ENCODE peak calls at places on chromosomes 13 and 19, in five cellular contexts. Z, N, D, Y and T are unnamed samples.

GRCh38 chr19:4328243-4328990 is 10.2 kb downstream of the STAP2 start:
- DNase-seq in Z (peak; percentile 97), N (peak; percentile 95), D (peak; percentile 39), Y (peak; percentile 98), T (peak; percentile 96)

GRCh38 chr19:48279747-48280146 is 9.9 kb downstream of the ZNF114 start:
- DNase-seq in Z (no peak), N (no peak), D (no peak), Y (no peak), T (no peak)

GRCh38 chr13:73069206-73069815 is 10.5 kb downstream of the KLF5 start:
- DNase-seq in Z (no peak), N (no peak), D (no peak), Y (no peak), T (no peak)

GRCh38 chr13:28623782-28624706 is 34.9 kb upstream of the POMP start:
- DNase-seq in Z (no peak), N (no peak), D (no peak), Y (no peak), T (no peak)

GRCh38 chr19:35513975-35514809 is 743 bp upstream of the DMKN start:
- DNase-seq in Z (no peak), N (no peak), D (peak; percentile 38), Y (no peak), T (no peak)

GRCh38 chr19:6047741-6048231 is 62.5 kb downstream of the RFX2 start:
- DNase-seq in Z (no peak), N (no peak), D (no peak), Y (peak; percentile 53), T (peak; percentile 45)

GRCh38 chr19:18496167-18496979 is 25.5 kb downstream of the ELL start:
- DNase-seq in Z (peak; percentile 32), N (peak; percentile 71), D (no peak), Y (peak; percentile 75), T (no peak)

GRCh38 chr13:111317571-111318360 is 2.7 kb upstream of the TEX29 start:
- DNase-seq in Z (no peak), N (no peak), D (no peak), Y (no peak), T (no peak)

GRCh38 chr19:19294914-19295313 is 21.8 kb upstream of the TM6SF2 start:
- DNase-seq in Z (no peak), N (no peak), D (no peak), Y (no peak), T (no peak)

GRCh38 chr19:46009530-46010510 is 13.0 kb downstream of the PGLYRP1 start:
- DNase-seq in Z (peak; percentile 65), N (peak; percentile 76), D (peak; percentile 52), Y (peak; percentile 76), T (peak; percentile 61)

GRCh38 chr13:23020246-23020843 is 160.4 kb upstream of the SGCG start:
- DNase-seq in Z (peak; percentile 4), N (peak; percentile 52), D (peak; percentile 26), Y (peak; percentile 49), T (peak; percentile 16)

GRCh38 chr13:46571189-46571901 is 18.4 kb downstream of the LRCH1 start:
- DNase-seq in Z (no peak), N (no peak), D (no peak), Y (peak; percentile 66), T (no peak)

GRCh38 chr13:113668491-113668971 is 1.5 kb downstream of the GRK1 start:
- DNase-seq in Z (no peak), N (no peak), D (no peak), Y (no peak), T (no peak)

GRCh38 chr19:2529473-2529918 is 53.6 kb downstream of the GADD45B start:
- DNase-seq in Z (no peak), N (no peak), D (no peak), Y (peak; percentile 82), T (no peak)

GRCh38 chr19:32998722-32999121 is 26.7 kb downstream of the FAAP24 start:
- DNase-seq in Z (no peak), N (no peak), D (no peak), Y (no peak), T (no peak)

GRCh38 chr13:69425235-69425634 is 682.4 kb upstream of the ATXN8OS start:
- DNase-seq in Z (no peak), N (no peak), D (no peak), Y (no peak), T (no peak)

GRCh38 chr19:39727070-39727800 is 10.6 kb downstream of the CLC start:
- DNase-seq in Z (no peak), N (no peak), D (no peak), Y (no peak), T (no peak)

GRCh38 chr13:97321101-97321500 is 99.0 kb downstream of the MBNL2 start:
- DNase-seq in Z (no peak), N (no peak), D (no peak), Y (no peak), T (no peak)

GRCh38 chr13:67328895-67329294 is 98.8 kb upstream of the PCDH9 start:
- DNase-seq in Z (no peak), N (no peak), D (no peak), Y (no peak), T (no peak)

GRCh38 chr13:97535619-97536018 is 101.7 kb downstream of the RAP2A start:
- DNase-seq in Z (no peak), N (no peak), D (no peak), Y (peak; percentile 35), T (no peak)

GRCh38 chr13:112363867-112364528 is 12.2 kb upstream of the SPACA7 start:
- DNase-seq in Z (no peak), N (no peak), D (no peak), Y (no peak), T (no peak)

GRCh38 chr19:12947702-12948596 is 2.3 kb downstream of the RAD23A start:
- DNase-seq in Z (no peak), N (no peak), D (no peak), Y (no peak), T (no peak)

GRCh38 chr13:99893567-99893966 is 78.0 kb downstream of the ZIC5 start:
- DNase-seq in Z (no peak), N (peak; percentile 4), D (no peak), Y (no peak), T (no peak)

GRCh38 chr13:24511019-24511823 is 1.4 kb downstream of the PARP4 start:
- DNase-seq in Z (peak; percentile 14), N (peak; percentile 48), D (peak; percentile 68), Y (peak; percentile 68), T (no peak)

GRCh38 chr19:39599116-39599515 is 3.2 kb upstream of the LGALS13 start:
- DNase-seq in Z (peak; percentile 4), N (peak; percentile 58), D (peak; percentile 3), Y (no peak), T (peak; percentile 42)

GRCh38 chr19:30431591-30431990 is 59.4 kb downstream of the ZNF536 start:
- DNase-seq in Z (no peak), N (no peak), D (no peak), Y (no peak), T (no peak)

GRCh38 chr13:24280722-24281121 is 28.7 kb upstream of the C1QTNF9 start:
- DNase-seq in Z (no peak), N (no peak), D (no peak), Y (no peak), T (no peak)

GRCh38 chr19:19527674-19528625 is 761 bp upstream of the YJEFN3 start:
- DNase-seq in Z (no peak), N (no peak), D (no peak), Y (no peak), T (no peak)

GRCh38 chr19:55585658-55586339 is 5.2 kb upstream of the ZNF579 start:
- DNase-seq in Z (no peak), N (no peak), D (peak; percentile 48), Y (peak; percentile 52), T (peak; percentile 78)

GRCh38 chr13:102847272-102848234 is 1.7 kb downstream of the ERCC5 start:
- DNase-seq in Z (no peak), N (no peak), D (peak; percentile 29), Y (peak; percentile 19), T (no peak)

GRCh38 chr19:40592170-40592569 is 9.0 kb upstream of the LTBP4 start:
- DNase-seq in Z (no peak), N (no peak), D (peak; percentile 76), Y (peak; percentile 46), T (no peak)

GRCh38 chr19:42089772-42090171 is 13.8 kb downstream of the ZNF574 start:
- DNase-seq in Z (no peak), N (no peak), D (no peak), Y (no peak), T (no peak)

GRCh38 chr13:32323912-32324311 is 8.6 kb downstream of the BRCA2 start:
- DNase-seq in Z (no peak), N (no peak), D (no peak), Y (peak; percentile 84), T (no peak)

GRCh38 chr19:46725859-46726393 is 9.0 kb upstream of the PRKD2 start:
- DNase-seq in Z (no peak), N (no peak), D (no peak), Y (no peak), T (no peak)

GRCh38 chr19:1018932-1019615 is 1.8 kb downstream of the TMEM259 start:
- DNase-seq in Z (no peak), N (no peak), D (no peak), Y (no peak), T (no peak)